ENCODE peak calls at places on chromosomes 2 and 18, in six cellular contexts. U, N, K, M, X and P are unnamed samples.

GRCh38 chr18:46134920-46135675 is 30.9 kb downstream of the HAUS1 start:
- DNase-seq in U (no peak), N (no peak), K (no peak), M (peak; percentile 23), X (no peak), P (no peak)

GRCh38 chr2:43131890-43132522 is 94.4 kb downstream of the ZFP36L2 start:
- DNase-seq in U (no peak), N (no peak), K (no peak), M (no peak), X (no peak), P (no peak)

GRCh38 chr2:83802604-83803003 is 656.5 kb downstream of the SUCLG1 start:
- DNase-seq in U (no peak), N (no peak), K (no peak), M (no peak), X (no peak), P (no peak)

GRCh38 chr2:16225545-16225944 is 285.2 kb downstream of the MYCN start:
- DNase-seq in U (no peak), N (no peak), K (no peak), M (no peak), X (no peak), P (no peak)

GRCh38 chr2:8009010-8009597 is 672.8 kb upstream of the ID2 start:
- DNase-seq in U (no peak), N (no peak), K (no peak), M (no peak), X (no peak), P (no peak)

GRCh38 chr2:143458258-143458954 is 329.2 kb downstream of the ARHGAP15 start:
- DNase-seq in U (no peak), N (no peak), K (no peak), M (no peak), X (no peak), P (no peak)

GRCh38 chr18:250685-251084 is 17.2 kb downstream of the THOC1 start:
- DNase-seq in U (no peak), N (no peak), K (no peak), M (no peak), X (no peak), P (no peak)

GRCh38 chr18:59308201-59309014 is 10.0 kb downstream of the CPLX4 start:
- DNase-seq in U (peak; percentile 75), N (peak; percentile 77), K (peak; percentile 77), M (peak; percentile 91), X (peak; percentile 60), P (peak; percentile 80)

GRCh38 chr18:48627216-48627615 is 88.4 kb downstream of the CTIF start:
- DNase-seq in U (no peak), N (no peak), K (no peak), M (no peak), X (no peak), P (no peak)

GRCh38 chr2:96449637-96450036 is 55.5 kb downstream of the NEURL3 start:
- DNase-seq in U (no peak), N (no peak), K (no peak), M (no peak), X (no peak), P (no peak)

GRCh38 chr2:69985684-69986083 is 24.3 kb upstream of the ASPRV1 start:
- DNase-seq in U (no peak), N (no peak), K (peak; percentile 32), M (no peak), X (no peak), P (no peak)

GRCh38 chr2:200575957-200576356 is 9.9 kb upstream of the AOX1 start:
- DNase-seq in U (peak; percentile 8), N (no peak), K (no peak), M (no peak), X (no peak), P (peak; percentile 31)

GRCh38 chr2:167333245-167333644 is 445.0 kb downstream of the XIRP2 start:
- DNase-seq in U (no peak), N (no peak), K (no peak), M (peak; percentile 38), X (no peak), P (no peak)

GRCh38 chr2:14137643-14138042 is 494.9 kb upstream of the LRATD1 start:
- DNase-seq in U (no peak), N (no peak), K (no peak), M (peak; percentile 54), X (no peak), P (peak; percentile 5)

GRCh38 chr18:10397004-10397403 is 57.4 kb upstream of the APCDD1 start:
- DNase-seq in U (no peak), N (no peak), K (no peak), M (no peak), X (no peak), P (no peak)

GRCh38 chr2:188065386-188065785 is 226.3 kb upstream of the GULP1 start:
- DNase-seq in U (no peak), N (no peak), K (no peak), M (no peak), X (no peak), P (no peak)

GRCh38 chr2:207165121-207166038 is at the start of gene KLF7:
- DNase-seq in U (peak; percentile 71), N (peak; percentile 51), K (peak; percentile 41), M (peak; percentile 65), X (peak; percentile 47), P (peak; percentile 49)

GRCh38 chr2:16326736-16327300 is 338.8 kb downstream of the CYRIA start:
- DNase-seq in U (no peak), N (no peak), K (no peak), M (no peak), X (no peak), P (no peak)

GRCh38 chr2:1742680-1743395 is 1.5 kb downstream of the PXDN start:
- DNase-seq in U (peak; percentile 36), N (no peak), K (peak; percentile 79), M (peak; percentile 83), X (no peak), P (no peak)
- TF ChIP-seq CTCF in U (no peak), N (peak; percentile 29), K (peak; percentile 66), M (peak; percentile 58), X (no peak), P (no peak)

GRCh38 chr2:26555246-26556133 is 77.6 kb upstream of the OTOF start:
- DNase-seq in U (no peak), N (no peak), K (no peak), M (no peak), X (no peak), P (no peak)
- TF ChIP-seq CTCF in U (no peak), N (no peak), K (no peak), M (no peak), X (no peak), P (no peak)

GRCh38 chr2:234308073-234308813 is 188.6 kb downstream of the ARL4C start:
- DNase-seq in U (no peak), N (no peak), K (no peak), M (no peak), X (no peak), P (no peak)
- TF ChIP-seq CTCF in U (no peak), N (no peak), K (no peak), M (no peak), X (no peak), P (no peak)

GRCh38 chr2:206023183-206023582 is 62.8 kb downstream of the INO80D start:
- DNase-seq in U (no peak), N (no peak), K (no peak), M (no peak), X (no peak), P (no peak)
- TF ChIP-seq CTCF in U (no peak), N (no peak), K (peak; percentile 30), M (no peak), X (no peak), P (no peak)

GRCh38 chr18:26840965-26841364 is 24.5 kb downstream of the AQP4 start:
- DNase-seq in U (no peak), N (no peak), K (no peak), M (no peak), X (no peak), P (no peak)
- TF ChIP-seq CTCF in U (no peak), N (no peak), K (peak; percentile 16), M (no peak), X (no peak), P (no peak)

DNA sequence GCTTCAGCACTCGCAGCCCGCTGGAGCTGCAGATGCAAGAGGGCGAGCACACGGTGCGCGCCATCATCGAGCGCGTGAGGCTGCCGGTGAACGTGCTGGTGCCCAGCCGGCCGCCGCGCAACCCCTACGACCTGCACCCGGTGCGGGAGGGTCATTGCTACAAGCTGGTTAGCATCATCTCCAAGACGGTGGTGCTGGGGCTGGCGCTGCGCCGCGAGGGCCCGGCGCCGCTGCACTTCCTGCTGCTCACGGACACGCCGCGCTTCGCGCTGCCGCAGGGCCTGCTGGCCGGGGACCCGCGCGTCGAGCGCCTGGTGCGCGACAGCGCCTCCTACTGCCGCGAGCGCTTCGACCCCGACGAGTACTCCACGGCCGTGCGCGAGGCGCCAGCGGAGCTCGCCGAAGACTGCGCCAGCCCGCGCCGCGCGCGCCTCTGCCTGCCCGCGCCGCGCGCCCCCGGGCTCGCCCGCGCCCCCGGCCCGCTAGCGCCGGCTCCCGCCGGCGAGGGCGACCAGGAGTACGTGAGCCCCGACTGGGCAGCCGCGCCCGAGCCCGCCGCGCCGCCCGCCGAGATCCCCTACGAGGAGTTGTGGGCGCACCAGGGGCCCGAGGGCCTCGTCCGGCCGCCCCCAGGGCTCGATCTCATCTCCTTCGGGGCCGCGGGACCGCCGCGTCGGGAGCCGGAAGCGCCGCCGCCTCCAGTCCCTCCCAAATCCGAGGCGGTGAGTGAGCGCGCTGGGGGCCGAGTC is 11.8 kb downstream of the GAREM2 start:
- DNase-seq in U (peak; percentile 92), N (peak; percentile 86), K (peak; percentile 86), M (peak; percentile 92), X (peak; percentile 81), P (peak; percentile 96)
- TF ChIP-seq CTCF in U (peak; percentile 68), N (peak; percentile 94), K (peak; percentile 70), M (peak; percentile 58), X (peak; percentile 59), P (peak; percentile 66)

DNA sequence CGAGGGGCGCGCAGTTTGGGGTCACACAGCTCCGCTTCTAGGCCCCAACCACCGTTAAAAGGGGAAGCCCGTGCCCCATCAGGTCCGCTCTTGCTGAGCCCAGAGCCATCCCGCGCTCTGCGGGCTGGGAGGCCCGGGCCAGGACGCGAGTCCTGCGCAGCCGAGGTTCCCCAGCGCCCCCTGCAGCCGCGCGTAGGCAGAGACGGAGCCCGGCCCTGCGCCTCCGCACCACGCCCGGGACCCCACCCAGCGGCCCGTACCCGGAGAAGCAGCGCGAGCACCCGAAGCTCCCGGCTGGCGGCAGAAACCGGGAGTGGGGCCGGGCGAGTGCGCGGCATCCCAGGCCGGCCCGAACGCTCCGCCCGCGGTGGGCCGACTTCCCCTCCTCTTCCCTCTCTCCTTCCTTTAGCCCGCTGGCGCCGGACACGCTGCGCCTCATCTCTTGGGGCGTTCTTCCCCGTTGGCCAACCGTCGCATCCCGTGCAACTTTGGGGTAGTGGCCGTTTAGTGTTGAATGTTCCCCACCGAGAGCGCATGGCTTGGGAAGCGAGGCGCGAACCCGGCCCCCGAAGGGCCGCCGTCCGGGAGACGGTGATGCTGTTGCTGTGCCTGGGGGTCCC is at the start of gene ITGA4:
- DNase-seq in U (peak; percentile 96), N (peak; percentile 40), K (peak; percentile 71), M (peak; percentile 91), X (peak; percentile 82), P (peak; percentile 87)
- TF ChIP-seq CTCF in U (peak; percentile 81), N (peak; percentile 35), K (peak; percentile 67), M (peak; percentile 76), X (peak; percentile 81), P (peak; percentile 91)

DNA sequence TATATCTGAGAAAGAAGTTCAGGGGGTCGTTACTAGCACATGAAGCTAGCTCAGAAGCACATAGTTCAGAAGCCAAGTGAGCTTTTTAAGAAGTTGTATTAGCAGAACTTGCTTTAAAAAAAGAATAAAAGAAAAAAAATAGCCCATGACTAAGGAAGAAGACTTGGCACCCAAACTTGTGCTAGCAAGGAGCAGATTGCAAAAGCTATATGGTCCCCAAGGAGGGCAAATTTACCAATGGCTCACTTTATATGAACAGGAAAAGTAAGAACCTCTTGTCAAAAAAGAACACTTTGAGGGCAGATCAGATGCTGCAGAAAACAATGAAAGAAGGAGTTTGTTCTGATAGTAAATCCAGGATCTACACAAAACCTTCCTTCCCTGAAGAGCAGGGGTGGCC is 486.5 kb upstream of the ACVR2A start:
- DNase-seq in U (no peak), N (no peak), K (no peak), M (no peak), X (no peak), P (no peak)
- TF ChIP-seq CTCF in U (no peak), N (no peak), K (no peak), M (no peak), X (no peak), P (no peak)